ENCODE peak calls at places on chromosomes 12 and 14, in four cellular contexts. D is AG09319, L is upper lobe of left lung, B is hypothalamus. H is an unnamed sample.

GRCh38 chr14:88993946-88994345 is 169.5 kb downstream of the TTC8 start:
- DNase-seq in D (no peak), L (no peak), B (no peak), H (no peak)

GRCh38 chr12:561908-562593 is 101.2 kb downstream of the NINJ2 start:
- DNase-seq in D (no peak), L (peak), B (peak), H (no peak)

GRCh38 chr12:116416161-116416560 is 138.7 kb upstream of the MED13L start:
- DNase-seq in D (no peak), L (no peak), B (no peak), H (no peak)

GRCh38 chr12:124910561-124911478 is 3.6 kb downstream of the UBC start:
- DNase-seq in D (no peak), L (no peak), B (no peak), H (no peak)

GRCh38 chr14:103205541-103205906 is 82.3 kb downstream of the TNFAIP2 start:
- DNase-seq in D (no peak), L (no peak), B (no peak), H (no peak)

GRCh38 chr14:22973217-22974032 is 8.9 kb downstream of the AJUBA start:
- DNase-seq in D (no peak), L (peak), B (peak), H (no peak)

GRCh38 chr12:45284096-45284901 is 68.4 kb downstream of the ANO6 start:
- DNase-seq in D (no peak), L (no peak), B (no peak), H (no peak)

GRCh38 chr12:18153826-18154225 is 63.8 kb upstream of the RERGL start:
- DNase-seq in D (no peak), L (no peak), B (no peak), H (no peak)

GRCh38 chr12:112013601-112014402 is 576 bp downstream of the ERP29 start:
- DNase-seq in D (no peak), L (peak), B (peak), H (peak)

GRCh38 chr12:6092784-6093722 is 31.4 kb downstream of the VWF start:
- DNase-seq in D (peak), L (peak), B (no peak), H (no peak)

GRCh38 chr14:96507723-96508122 is 5.5 kb downstream of the PAPOLA start:
- DNase-seq in D (no peak), L (no peak), B (no peak), H (no peak)

GRCh38 chr12:2739832-2740641 is 54.7 kb upstream of the FKBP4 start:
- DNase-seq in D (no peak), L (no peak), B (peak), H (peak)

GRCh38 chr14:23025181-23025788 is 9.4 kb downstream of the PSMB5 start:
- DNase-seq in D (no peak), L (no peak), B (no peak), H (no peak)

GRCh38 chr12:119208626-119209061 is 29.9 kb downstream of the HSPB8 start:
- DNase-seq in D (peak), L (peak), B (peak), H (no peak)

GRCh38 chr14:99273724-99274345 is 1.8 kb upstream of the BCL11B start:
- DNase-seq in D (no peak), L (no peak), B (no peak), H (no peak)

GRCh38 chr12:104702565-104703139 is 245.9 kb downstream of the CHST11 start:
- DNase-seq in D (peak), L (no peak), B (no peak), H (no peak)

GRCh38 chr12:3130053-3130805 is 53.0 kb downstream of the TSPAN9 start:
- DNase-seq in D (no peak), L (no peak), B (no peak), H (no peak)

GRCh38 chr12:122001379-122002209 is 20.1 kb upstream of the BCL7A start:
- DNase-seq in D (no peak), L (no peak), B (peak), H (no peak)

GRCh38 chr14:100872241-100872640 is 31.3 kb downstream of the RTL1 start:
- DNase-seq in D (no peak), L (no peak), B (no peak), H (no peak)